ENCODE peak calls at places on chromosomes 12 and 14, in ten cellular contexts. Q is SK-N-SH; M is fibroblast of mammary gland; I is GM12865; R is Panc1; S is psoas muscle; J is suprapubic skin; G is CD4-positive, alpha-beta T cell; N is activated B cell treated with CpG ODN at 0.5 μM for 24 hours; E is GM20000. B is an unnamed sample.
A peak's percentile ranks its signal among the peaks of the same experiment; 100 is the strongest.

GRCh38 chr14:100419856-100420255 is 96.7 kb downstream of the SLC25A47 start:
- DNase-seq in Q (peak; percentile 70), M (no peak), I (no peak), R (no peak), S (no peak), J (no peak), G (no peak), N (no peak), E (no peak), B (no peak)

GRCh38 chr12:20985399-20985798 is 145.6 kb upstream of the SLCO1B1 start:
- DNase-seq in Q (no peak), M (no peak), I (peak; percentile 22), R (no peak), S (no peak), J (no peak), G (no peak), N (no peak), E (no peak), B (no peak)

GRCh38 chr14:77303417-77304156 is 17.1 kb downstream of the POMT2 start:
- DNase-seq in Q (no peak), M (peak; percentile 97), I (peak; percentile 16), R (peak; percentile 96), S (no peak), J (no peak), G (no peak), N (no peak), E (no peak), B (no peak)

GRCh38 chr12:110565919-110566871 is 16.9 kb downstream of the PPTC7 start:
- DNase-seq in Q (no peak), M (no peak), I (no peak), R (no peak), S (no peak), J (no peak), G (no peak), N (no peak), E (no peak), B (no peak)

GRCh38 chr12:96652870-96653269 is 163.5 kb downstream of the CFAP54 start:
- DNase-seq in Q (no peak), M (no peak), I (no peak), R (no peak), S (no peak), J (no peak), G (no peak), N (no peak), E (no peak), B (no peak)

GRCh38 chr12:3489057-3489456 is 1.9 kb upstream of the PRMT8 start:
- DNase-seq in Q (no peak), M (peak; percentile 50), I (no peak), R (no peak), S (no peak), J (no peak), G (no peak), N (no peak), E (no peak), B (no peak)

GRCh38 chr12:89833337-89834252 is 125.0 kb upstream of the ATP2B1 start:
- DNase-seq in Q (peak; percentile 11), M (peak; percentile 56), I (no peak), R (no peak), S (no peak), J (no peak), G (no peak), N (no peak), E (no peak), B (no peak)

GRCh38 chr14:41607966-41608663 is 1.4 kb downstream of the LRFN5 start:
- DNase-seq in Q (no peak), M (peak; percentile 26), I (no peak), R (no peak), S (peak; percentile 28), J (no peak), G (no peak), N (no peak), E (no peak), B (peak; percentile 79)

GRCh38 chr12:2501464-2502181 is 293.1 kb upstream of the FKBP4 start:
- DNase-seq in Q (no peak), M (no peak), I (no peak), R (no peak), S (no peak), J (no peak), G (no peak), N (no peak), E (no peak), B (no peak)

GRCh38 chr14:104322531-104323466 is 184.4 kb downstream of the KIF26A start:
- DNase-seq in Q (no peak), M (no peak), I (no peak), R (no peak), S (no peak), J (no peak), G (no peak), N (no peak), E (no peak), B (no peak)

GRCh38 chr14:96083667-96084320 is 44.6 kb downstream of the C14orf132 start:
- DNase-seq in Q (no peak), M (no peak), I (no peak), R (no peak), S (no peak), J (peak; percentile 41), G (no peak), N (no peak), E (no peak), B (peak; percentile 40)

GRCh38 chr14:40340708-40341107 is 908.5 kb upstream of the FBXO33 start:
- DNase-seq in Q (no peak), M (no peak), I (no peak), R (no peak), S (no peak), J (no peak), G (no peak), N (no peak), E (no peak), B (no peak)

GRCh38 chr12:131860472-131861260 is 32.5 kb downstream of the MMP17 start:
- DNase-seq in Q (peak; percentile 69), M (peak; percentile 21), I (no peak), R (peak; percentile 73), S (peak; percentile 85), J (peak; percentile 79), G (no peak), N (no peak), E (no peak), B (peak; percentile 78)

GRCh38 chr14:49297102-49297501 is 289.1 kb downstream of the RPS29 start:
- DNase-seq in Q (no peak), M (no peak), I (no peak), R (no peak), S (no peak), J (no peak), G (no peak), N (no peak), E (no peak), B (no peak)

GRCh38 chr12:60805340-60805739 is 1209.5 kb downstream of the SLC16A7 start:
- DNase-seq in Q (no peak), M (no peak), I (no peak), R (no peak), S (no peak), J (no peak), G (no peak), N (no peak), E (no peak), B (no peak)

GRCh38 chr12:90268574-90268973 is 559.9 kb upstream of the ATP2B1 start:
- DNase-seq in Q (no peak), M (no peak), I (peak; percentile 29), R (no peak), S (no peak), J (no peak), G (no peak), N (no peak), E (no peak), B (no peak)

GRCh38 chr14:24095196-24096068 is 1.3 kb downstream of the PCK2 start:
- DNase-seq in Q (peak; percentile 78), M (peak; percentile 36), I (peak; percentile 96), R (no peak), S (peak; percentile 70), J (peak; percentile 81), G (no peak), N (peak; percentile 61), E (peak; percentile 96), B (no peak)

GRCh38 chr12:39958377-39958776 is 147.5 kb downstream of the SLC2A13 start:
- DNase-seq in Q (no peak), M (no peak), I (peak; percentile 6), R (no peak), S (no peak), J (no peak), G (no peak), N (no peak), E (no peak), B (no peak)
- TF ChIP-seq CTCF in Q (peak; percentile 30), M (peak; percentile 23), I (peak; percentile 21), R (peak; percentile 30), S (no peak), J (no peak), G (no peak), N (no peak), E (no peak), B (peak; percentile 28)

GRCh38 chr14:94163806-94164205 is 10.3 kb upstream of the PPP4R4 start:
- DNase-seq in Q (no peak), M (no peak), I (no peak), R (no peak), S (no peak), J (no peak), G (no peak), N (no peak), E (no peak), B (no peak)
- TF ChIP-seq CTCF in Q (no peak), M (no peak), I (no peak), R (no peak), S (no peak), J (no peak), G (no peak), N (no peak), E (no peak), B (no peak)

DNA sequence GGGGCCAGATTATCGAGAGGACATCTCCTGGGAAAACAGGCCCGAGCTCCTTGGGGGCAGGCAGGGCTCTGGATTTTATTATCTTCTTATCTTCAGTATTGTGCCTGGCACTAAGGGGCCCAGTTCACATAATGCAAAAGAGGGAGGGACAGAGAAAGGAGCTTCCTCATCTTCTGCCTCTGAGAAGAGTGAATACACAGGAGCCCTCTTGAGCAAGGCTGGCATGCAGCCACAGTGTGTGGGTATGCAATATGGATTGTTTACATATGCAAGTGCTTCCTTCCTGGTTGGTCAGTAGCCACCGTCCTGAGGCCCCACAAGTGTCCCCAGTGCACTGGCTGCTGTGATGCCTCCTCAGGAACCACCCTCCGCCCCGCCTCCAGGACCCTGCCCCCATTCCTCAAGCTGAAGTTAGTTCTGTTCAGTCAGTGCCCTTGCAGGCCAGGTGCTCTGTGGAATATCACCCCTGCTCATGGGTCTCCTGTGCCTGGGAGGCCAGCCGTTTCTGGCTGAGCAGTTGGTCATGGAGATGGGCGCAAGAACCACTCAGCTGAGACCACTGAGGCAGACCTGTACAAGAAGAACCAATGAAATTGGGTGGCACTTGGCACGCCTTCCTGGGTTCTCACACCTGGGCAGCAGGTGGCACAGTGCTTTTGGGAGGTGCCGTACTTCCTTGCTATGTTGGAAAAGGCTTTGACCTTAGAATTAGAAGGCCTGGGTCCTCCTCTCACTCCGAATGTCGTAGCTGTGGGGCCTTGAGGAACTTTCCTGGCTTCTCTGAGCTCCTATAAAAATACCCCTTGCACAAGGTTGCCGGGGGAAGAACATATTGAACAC is 35.1 kb upstream of the ACTN1 start:
- DNase-seq in Q (peak; percentile 69), M (peak; percentile 50), I (no peak), R (no peak), S (peak; percentile 65), J (no peak), G (no peak), N (no peak), E (no peak), B (no peak)
- TF ChIP-seq CTCF in Q (no peak), M (no peak), I (no peak), R (no peak), S (no peak), J (no peak), G (no peak), N (no peak), E (no peak), B (no peak)

GRCh38 chr12:50589650-50590435 is 85.1 kb downstream of the DIP2B start:
- DNase-seq in Q (no peak), M (peak; percentile 70), I (no peak), R (no peak), S (no peak), J (no peak), G (no peak), N (no peak), E (no peak), B (no peak)
- TF ChIP-seq CTCF in Q (no peak), M (no peak), I (no peak), R (no peak), S (no peak), J (no peak), G (no peak), N (no peak), E (no peak), B (no peak)